ENCODE peak calls at places on chromosomes 7 and 10, in six cellular contexts. N, U, C, A, B and V are unnamed samples.

GRCh38 chr7:42218248-42218647 is 18.8 kb downstream of the GLI3 start:
- DNase-seq in A (no peak), N (no peak), U (no peak), B (no peak), C (no peak), V (no peak)

GRCh38 chr10:3293536-3294431 is 121.2 kb upstream of the PITRM1 start:
- DNase-seq in N (no peak), A (no peak), C (no peak), U (no peak), B (no peak), V (no peak)

GRCh38 chr7:90178592-90179279 is 24.5 kb downstream of the STEAP1 start:
- DNase-seq in B (peak), N (peak), A (no peak), C (peak), U (no peak), V (no peak)

GRCh38 chr10:49606981-49607535 is 3.1 kb upstream of the SLC18A3 start:
- DNase-seq in N (no peak), U (peak), B (peak), A (no peak), C (no peak), V (peak)

GRCh38 chr10:6478722-6479121 is 101.4 kb downstream of the PRKCQ start:
- DNase-seq in A (no peak), U (no peak), N (no peak), C (no peak), B (no peak), V (no peak)

GRCh38 chr7:149286811-149287400 is 24.9 kb downstream of the ZNF783 start:
- DNase-seq in N (no peak), A (no peak), C (no peak), B (no peak), U (no peak), V (peak)

GRCh38 chr10:120988751-120989150 is 137.6 kb downstream of the WDR11 start:
- DNase-seq in U (no peak), N (no peak), B (no peak), C (no peak), A (no peak), V (no peak)

GRCh38 chr10:17673517-17674051 is 29.6 kb downstream of the STAM start:
- DNase-seq in N (peak), C (no peak), U (no peak), A (no peak), B (peak), V (no peak)

GRCh38 chr10:22988581-22989360 is 60.9 kb downstream of the ARMC3 start:
- DNase-seq in C (peak), A (peak), B (peak), U (peak), N (peak), V (peak)

GRCh38 chr7:164882-165660 is 27.3 kb upstream of the FAM20C start:
- DNase-seq in A (no peak), C (no peak), N (no peak), U (no peak), B (no peak), V (peak)

GRCh38 chr7:13017325-13017853 is 330.0 kb downstream of the ARL4A start:
- DNase-seq in U (no peak), N (peak), A (no peak), B (peak), C (no peak), V (peak)

GRCh38 chr10:48523820-48524758 is 80.8 kb downstream of the ARHGAP22 start:
- DNase-seq in C (no peak), U (peak), B (no peak), N (no peak), A (peak), V (peak)

GRCh38 chr7:143369678-143370651 is 7.5 kb upstream of the FAM131B start:
- DNase-seq in A (no peak), U (no peak), C (no peak), B (no peak), N (no peak), V (no peak)

GRCh38 chr7:108467391-108467790 is 11.2 kb upstream of the NRCAM start:
- DNase-seq in U (no peak), B (no peak), N (no peak), C (no peak), A (no peak), V (no peak)

GRCh38 chr7:105808703-105809590 is 67.5 kb downstream of the ATXN7L1 start:
- DNase-seq in B (no peak), C (peak), N (no peak), U (no peak), A (no peak), V (no peak)

GRCh38 chr10:102115775-102116174 is 4.4 kb downstream of the LDB1 start:
- DNase-seq in C (no peak), U (no peak), N (no peak), B (no peak), A (no peak), V (no peak)

GRCh38 chr7:19112290-19113000 is 5.0 kb downstream of the TWIST1 start:
- DNase-seq in U (peak), B (no peak), C (no peak), N (no peak), A (no peak), V (no peak)

GRCh38 chr7:45709168-45710034 is 135.2 kb downstream of the ADCY1 start:
- DNase-seq in A (no peak), B (no peak), C (no peak), N (no peak), U (no peak), V (no peak)
- TF ChIP-seq JUND in A (no peak), B (no peak), C (no peak), N (no peak), U (no peak), V (no peak)

DNA sequence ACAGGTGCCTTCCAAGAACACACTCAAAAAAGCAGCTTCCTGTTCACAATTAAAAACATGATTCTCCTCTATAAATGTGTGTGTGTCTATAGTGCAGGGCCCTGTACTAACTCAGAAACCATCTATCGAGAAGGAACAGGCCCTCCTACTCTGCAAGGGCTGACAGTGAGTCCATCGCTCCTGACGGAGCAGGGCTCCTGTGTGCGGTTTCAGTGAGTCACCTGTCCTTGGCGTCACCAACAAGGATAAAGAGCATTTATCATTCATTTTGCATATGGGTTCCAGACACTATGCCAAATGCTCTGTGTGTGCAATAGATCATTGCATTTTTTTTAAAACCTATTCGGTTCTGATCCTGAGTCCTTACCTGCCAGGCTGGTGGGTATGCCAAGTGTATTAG is 63.7 kb downstream of the TACC2 start:
- DNase-seq in U (no peak), C (no peak), B (no peak), A (no peak), N (no peak), V (no peak)
- TF ChIP-seq JUND in U (no peak), C (no peak), B (no peak), A (no peak), N (no peak), V (no peak)

DNA sequence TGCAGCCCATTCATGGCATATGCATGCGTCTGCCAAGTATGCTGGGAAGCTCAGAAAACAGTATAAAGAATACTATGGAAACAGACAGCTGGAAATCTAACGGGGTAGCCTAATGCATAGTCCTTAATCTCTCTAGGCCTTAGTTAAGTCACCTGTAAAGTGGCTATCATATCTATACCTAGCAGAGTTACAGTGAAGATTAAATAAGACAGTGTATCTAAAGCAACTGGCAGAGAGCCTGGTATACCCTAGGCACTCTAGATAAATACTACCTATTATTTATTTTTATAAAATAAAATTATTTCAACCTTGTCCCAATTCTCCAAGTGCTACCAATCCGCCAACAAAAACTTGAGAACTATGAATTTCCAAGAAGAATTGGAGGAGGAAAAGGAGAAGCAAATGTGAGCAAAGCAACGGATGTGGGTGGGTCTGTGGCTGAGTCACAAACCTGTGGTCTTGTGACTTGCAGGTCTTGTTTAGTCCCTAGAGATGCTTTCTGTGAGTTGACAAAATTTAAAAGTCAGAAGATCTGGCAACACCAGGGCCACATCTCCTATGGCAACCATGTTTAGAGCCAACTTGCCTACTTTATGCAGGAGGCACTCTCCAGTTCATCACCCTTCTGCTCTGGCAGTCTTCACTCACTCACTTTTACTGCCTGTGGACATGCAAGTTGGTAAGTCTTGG is 182.9 kb downstream of the RAPGEF5 start:
- DNase-seq in U (no peak), A (no peak), N (no peak), C (peak), B (no peak), V (no peak)
- TF ChIP-seq JUND in U (no peak), A (no peak), N (no peak), C (no peak), B (no peak), V (no peak)

GRCh38 chr7:30583181-30583580 is 11.5 kb upstream of the GARS1 start:
- DNase-seq in U (no peak), A (no peak), N (no peak), C (no peak), B (no peak), V (no peak)
- TF ChIP-seq JUND in U (no peak), A (no peak), N (no peak), C (no peak), B (no peak), V (no peak)

DNA sequence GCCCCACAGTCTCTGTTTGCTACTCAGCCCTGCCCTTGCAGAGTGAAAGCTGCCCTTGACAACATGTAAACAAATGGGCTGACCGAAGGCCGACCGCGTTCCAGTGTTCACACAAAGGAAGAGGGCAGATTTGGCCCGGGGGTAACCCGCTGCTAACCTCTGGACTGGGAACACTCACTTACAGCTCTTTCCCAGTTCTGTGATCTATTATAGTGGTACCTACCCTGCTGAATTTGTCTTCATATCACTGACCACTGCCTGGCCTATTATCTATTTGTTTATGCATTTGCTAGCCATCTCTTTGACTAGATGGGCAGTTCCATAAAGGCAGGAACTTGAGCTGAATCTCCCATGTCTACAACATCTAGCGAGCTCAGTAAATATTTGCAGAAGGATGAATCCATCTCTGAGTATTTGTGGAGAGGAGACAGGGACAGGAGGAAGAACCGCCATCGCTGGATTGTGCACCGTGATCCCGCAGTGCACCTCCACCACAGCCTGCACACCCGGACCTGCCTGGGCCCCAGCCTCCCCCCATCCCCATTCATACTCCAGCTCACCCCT is 15.3 kb downstream of the SLC29A3 start:
- DNase-seq in U (no peak), B (peak), N (no peak), C (no peak), A (no peak), V (no peak)
- TF ChIP-seq JUND in U (no peak), B (no peak), N (no peak), C (no peak), A (no peak), V (no peak)

GRCh38 chr10:103443475-103444185 is 8.5 kb downstream of the CALHM2 start:
- DNase-seq in C (no peak), U (no peak), B (no peak), N (no peak), A (no peak), V (no peak)
- TF ChIP-seq JUND in C (no peak), U (no peak), B (no peak), N (no peak), A (no peak), V (no peak)

GRCh38 chr10:70162892-70163201 is 7.5 kb downstream of the SAR1A start:
- DNase-seq in A (no peak), B (no peak), U (no peak), C (peak), N (no peak), V (no peak)

GRCh38 chr10:70163448-70163847 is 6.9 kb downstream of the SAR1A start:
- DNase-seq in A (no peak), N (no peak), U (no peak), B (no peak), C (no peak), V (no peak)

GRCh38 chr10:70160798-70161197 is 9.5 kb downstream of the SAR1A start:
- DNase-seq in N (no peak), B (no peak), A (no peak), C (no peak), U (no peak), V (no peak)

GRCh38 chr10:70164179-70164578 is 6.1 kb downstream of the SAR1A start:
- DNase-seq in B (no peak), A (no peak), N (no peak), C (no peak), U (no peak), V (no peak)

GRCh38 chr10:70162157-70162891 is 8.0 kb downstream of the SAR1A start:
- DNase-seq in C (no peak), A (no peak), N (no peak), B (no peak), U (no peak), V (no peak)
- TF ChIP-seq JUND in C (no peak), A (no peak), N (no peak), B (no peak), U (no peak), V (no peak)

DNA sequence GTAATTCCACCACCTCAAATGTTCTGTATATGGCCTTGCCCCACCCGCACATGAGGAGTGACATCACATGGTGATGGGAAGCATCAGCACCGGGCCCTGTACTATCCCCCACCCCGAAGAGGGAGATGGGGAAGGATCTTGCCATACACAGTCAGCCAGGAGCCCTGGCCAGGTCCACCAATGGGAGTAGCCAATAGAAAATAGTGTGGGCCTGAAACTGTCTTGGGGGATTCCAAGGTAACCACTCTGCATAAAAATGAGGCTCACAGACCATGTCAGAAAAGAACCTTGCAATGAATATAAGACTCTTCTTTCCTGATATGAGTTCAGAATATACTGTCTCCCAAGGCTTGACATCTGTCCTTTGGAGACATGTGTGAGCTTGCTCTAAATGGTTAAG is 51.1 kb downstream of the ADRB1 start:
- DNase-seq in B (no peak), A (no peak), C (no peak), N (no peak), U (no peak), V (no peak)
- TF ChIP-seq JUND in B (no peak), A (no peak), C (no peak), N (no peak), U (no peak), V (no peak)

DNA sequence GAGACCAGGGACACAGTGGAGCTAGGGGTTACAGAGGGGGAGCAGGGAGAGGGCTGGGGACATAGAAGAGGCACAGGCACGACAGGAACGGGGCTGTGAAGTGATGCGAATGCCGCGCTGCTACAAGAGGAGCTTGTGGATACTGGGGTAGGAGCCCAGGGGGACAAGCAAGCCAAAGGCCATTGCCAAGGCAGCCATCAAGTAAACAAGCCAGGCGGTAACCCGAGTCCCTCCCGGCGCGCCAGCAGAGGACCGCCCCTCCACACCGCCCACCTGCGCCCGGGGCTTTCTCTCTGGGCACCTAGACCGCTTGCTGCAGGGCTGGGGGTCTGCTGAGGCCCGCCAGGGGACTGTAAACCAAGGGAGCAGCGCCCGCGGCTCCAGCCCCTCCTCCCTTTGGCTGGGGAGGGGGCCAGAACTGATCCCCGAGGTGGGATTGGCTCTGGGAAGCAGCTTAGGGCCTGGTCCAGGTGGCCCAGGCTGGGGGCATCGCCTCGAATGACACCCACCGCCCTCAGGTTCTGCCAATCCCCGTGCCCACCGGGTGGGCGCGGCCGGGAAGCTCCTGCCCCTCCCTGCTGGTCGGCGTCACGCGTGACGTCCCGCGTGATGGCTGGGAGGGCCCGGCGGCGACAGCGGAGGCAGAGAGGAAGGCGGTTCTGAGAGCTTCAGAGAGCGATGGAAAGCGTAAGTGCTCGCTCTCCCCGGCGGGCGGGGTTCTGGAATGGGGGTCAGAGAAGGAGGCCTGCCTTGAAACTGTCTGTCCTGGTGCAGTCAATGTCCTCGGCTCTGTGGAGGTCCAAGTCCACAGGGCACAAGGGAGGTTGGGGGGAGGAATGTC is 982 bp downstream of the SFXN3 start:
- DNase-seq in N (no peak), B (peak), U (peak), A (peak), C (no peak), V (peak)
- TF ChIP-seq JUND in N (no peak), B (peak), U (no peak), A (no peak), C (no peak), V (no peak)